ENCODE peak calls at places on chromosomes 13 and 19, in four cellular contexts. L is iris pigment epithelial cell; N is naive thymus-derived CD4-positive, alpha-beta T cell; M is mesothelial cell of epicardium. B is an unnamed sample.
A peak's percentile ranks its signal among the peaks of the same experiment; 100 is the strongest.

GRCh38 chr13:25901460-25902376 is 150.1 kb downstream of the SHISA2 start:
- DNase-seq in M (no peak), L (peak; percentile 96), N (peak; percentile 78), B (no peak)

GRCh38 chr13:91468301-91468700 is 69.9 kb downstream of the GPC5 start:
- DNase-seq in N (no peak), M (no peak), L (peak; percentile 2), B (no peak)

GRCh38 chr13:77033717-77034302 is 6.9 kb upstream of the FBXL3 start:
- DNase-seq in L (no peak), N (no peak), M (no peak), B (no peak)

GRCh38 chr13:51269039-51269438 is 46.8 kb downstream of the FAM124A start:
- DNase-seq in L (peak; percentile 87), N (no peak), M (no peak), B (no peak)

GRCh38 chr13:46339035-46339666 is 47.9 kb downstream of the RUBCNL start:
- DNase-seq in N (no peak), L (peak; percentile 79), M (no peak), B (no peak)

GRCh38 chr19:55384576-55385235 is 614 bp upstream of the TMEM238 start:
- DNase-seq in M (no peak), N (peak; percentile 28), L (no peak), B (no peak)

GRCh38 chr13:46492946-46493345 is 60.0 kb upstream of the LRCH1 start:
- DNase-seq in N (peak; percentile 36), L (peak; percentile 48), M (no peak), B (no peak)

GRCh38 chr19:40419780-40420179 is 6.0 kb downstream of the SERTAD1 start:
- DNase-seq in M (no peak), L (no peak), N (no peak), B (no peak)

GRCh38 chr19:14375055-14375581 is 6.1 kb upstream of the ADGRE5 start:
- DNase-seq in N (peak; percentile 92), L (no peak), M (no peak), B (no peak)

GRCh38 chr13:49760555-49760954 is 31.9 kb downstream of the KPNA3 start:
- DNase-seq in L (no peak), M (no peak), N (no peak), B (no peak)

GRCh38 chr13:75645141-75645540 is 9.0 kb downstream of the LMO7 start:
- DNase-seq in N (no peak), L (peak; percentile 69), M (no peak), B (no peak)

GRCh38 chr19:27972291-27973040 is 1240.5 kb downstream of the UQCRFS1 start:
- DNase-seq in M (no peak), N (no peak), L (peak; percentile 12), B (no peak)

GRCh38 chr13:43077446-43077845 is 54.1 kb downstream of the DNAJC15 start:
- DNase-seq in N (no peak), M (no peak), L (no peak), B (no peak)

GRCh38 chr19:53961523-53962345 is 1.0 kb upstream of the CACNG8 start:
- DNase-seq in M (no peak), N (no peak), L (peak; percentile 59), B (no peak)

GRCh38 chr13:52615134-52615801 is 27.0 kb upstream of the HNRNPA1L2 start:
- DNase-seq in L (no peak), N (no peak), M (no peak), B (no peak)

GRCh38 chr13:41224113-41225110 is 30.0 kb upstream of the KBTBD7 start:
- DNase-seq in M (no peak), N (no peak), L (peak; percentile 86), B (no peak)

GRCh38 chr19:41705393-41706174 is 2.8 kb upstream of the CEACAM5 start:
- DNase-seq in N (peak; percentile 33), M (no peak), L (peak; percentile 8), B (no peak)

GRCh38 chr19:39145180-39145953 is 19.8 kb downstream of the PAK4 start:
- DNase-seq in L (no peak), M (no peak), N (no peak), B (no peak)

GRCh38 chr19:43534811-43535761 is 2.1 kb downstream of the ZNF575 start:
- DNase-seq in M (peak; percentile 27), N (no peak), L (peak; percentile 57), B (peak; percentile 76)

GRCh38 chr19:31276831-31277230 is 72.4 kb downstream of the TSHZ3 start:
- DNase-seq in M (no peak), L (no peak), N (no peak), B (no peak)

GRCh38 chr19:2494084-2494446 is 18.1 kb downstream of the GADD45B start:
- DNase-seq in N (no peak), M (no peak), L (peak; percentile 81), B (no peak)

GRCh38 chr19:5480427-5480836 is 25.2 kb downstream of the ZNRF4 start:
- DNase-seq in M (no peak), N (peak; percentile 16), L (no peak), B (peak; percentile 19)

GRCh38 chr13:48590141-48590863 is 57.4 kb upstream of the RCBTB2 start:
- DNase-seq in N (no peak), M (no peak), L (no peak), B (no peak)

GRCh38 chr13:49607761-49608160 is 20.5 kb upstream of the ARL11 start:
- DNase-seq in L (no peak), M (no peak), N (no peak), B (no peak)

GRCh38 chr13:25455146-25455545 is 83.4 kb downstream of the ATP8A2 start:
- DNase-seq in L (no peak), M (no peak), N (no peak), B (no peak)

GRCh38 chr13:39266426-39266825 is 228.2 kb downstream of the NHLRC3 start:
- DNase-seq in M (no peak), N (no peak), L (peak; percentile 9), B (no peak)

GRCh38 chr19:19513671-19514070 is 1.7 kb downstream of the TSSK6 start:
- DNase-seq in L (no peak), M (no peak), N (no peak), B (no peak)

GRCh38 chr19:7104783-7105447 is 35.4 kb downstream of the ZNF557 start:
- DNase-seq in L (no peak), M (no peak), N (no peak), B (no peak)

GRCh38 chr19:3441986-3442329 is 38.4 kb downstream of the SMIM24 start:
- DNase-seq in M (no peak), L (no peak), N (no peak), B (no peak)

GRCh38 chr19:51460164-51460992 is 2.1 kb upstream of the SIGLEC8 start:
- DNase-seq in M (no peak), L (peak; percentile 12), N (no peak), B (no peak)

GRCh38 chr13:94232956-94233355 is 246.5 kb downstream of the DCT start:
- DNase-seq in N (no peak), M (no peak), L (peak; percentile 38), B (no peak)

GRCh38 chr19:20662421-20663105 is 1.2 kb upstream of the ZNF626 start:
- DNase-seq in L (no peak), M (no peak), N (no peak), B (no peak)

GRCh38 chr19:30069535-30070197 is 127.6 kb downstream of the URI1 start:
- DNase-seq in N (no peak), L (no peak), M (no peak), B (no peak)

GRCh38 chr19:8731428-8732169 is 10.2 kb downstream of the OR2Z1 start:
- DNase-seq in N (no peak), M (no peak), L (no peak), B (no peak)

B was measured in H1.